ENCODE peak calls at places on chromosome 12, in five cellular contexts. M, S, I, Q and O are unnamed samples.

GRCh38 chr12:19018302-19018980 is 111.1 kb upstream of the PLEKHA5 start:
- DNase-seq in M (peak), Q (no peak), S (no peak), I (peak), O (peak)

GRCh38 chr12:50317198-50317597 is 33.9 kb upstream of the LIMA1 start:
- DNase-seq in S (no peak), Q (no peak), I (no peak), M (no peak), O (no peak)

GRCh38 chr12:2547273-2548044 is 247.3 kb upstream of the FKBP4 start:
- DNase-seq in Q (no peak), M (no peak), S (no peak), I (no peak), O (no peak)

GRCh38 chr12:97404093-97404492 is 58.5 kb upstream of the RMST start:
- DNase-seq in I (no peak), Q (no peak), S (no peak), M (no peak), O (no peak)

GRCh38 chr12:195191-195590 is 18.8 kb downstream of the SLC6A12 start:
- DNase-seq in M (no peak), S (no peak), I (no peak), Q (no peak), O (no peak)

GRCh38 chr12:28574746-28575592 is 384.7 kb downstream of the CCDC91 start:
- DNase-seq in S (no peak), M (no peak), I (no peak), Q (no peak), O (no peak)

GRCh38 chr12:8995021-8995775 is 5.9 kb downstream of the KLRG1 start:
- DNase-seq in M (no peak), S (no peak), Q (no peak), I (no peak), O (no peak)

GRCh38 chr12:50569876-50570275 is 65.1 kb downstream of the DIP2B start:
- DNase-seq in Q (no peak), I (peak), M (no peak), S (no peak), O (no peak)

GRCh38 chr12:5232826-5233500 is 189.3 kb downstream of the KCNA5 start:
- DNase-seq in S (no peak), M (no peak), Q (no peak), I (no peak), O (no peak)

GRCh38 chr12:45725631-45726593 is 3.6 kb upstream of the ARID2 start:
- DNase-seq in M (peak), I (peak), S (no peak), Q (peak), O (peak)

GRCh38 chr12:108798551-108799221 is 58.7 kb downstream of the SSH1 start:
- DNase-seq in I (peak), S (peak), M (peak), Q (no peak), O (peak)

GRCh38 chr12:8698132-8698829 is 490 bp downstream of the RIMKLB start:
- DNase-seq in I (peak), S (peak), Q (peak), M (peak), O (peak)

GRCh38 chr12:31259136-31259881 is 66.6 kb downstream of the SINHCAF start:
- DNase-seq in Q (no peak), S (no peak), I (peak), M (no peak), O (no peak)

GRCh38 chr12:128844031-128844635 is 9.1 kb upstream of the GLT1D1 start:
- DNase-seq in S (no peak), I (no peak), M (no peak), Q (no peak), O (no peak)

GRCh38 chr12:97169922-97170321 is 262.9 kb downstream of the NEDD1 start:
- DNase-seq in Q (no peak), S (no peak), I (no peak), M (no peak), O (no peak)

GRCh38 chr12:69904761-69905160 is 79.7 kb downstream of the MYRFL start:
- DNase-seq in S (no peak), Q (no peak), I (peak), M (peak), O (no peak)

GRCh38 chr12:32240833-32241232 is 134.2 kb downstream of the BICD1 start:
- DNase-seq in Q (no peak), I (peak), S (no peak), M (peak), O (peak)

GRCh38 chr12:130090564-130090963 is 71.7 kb upstream of the FZD10 start:
- DNase-seq in Q (no peak), M (no peak), I (no peak), S (no peak), O (no peak)

GRCh38 chr12:88468546-88468945 is 111.7 kb downstream of the KITLG start:
- DNase-seq in I (peak), S (no peak), Q (no peak), M (no peak), O (no peak)

GRCh38 chr12:116759783-116760581 is 21.9 kb downstream of the RNFT2 start:
- DNase-seq in M (no peak), I (no peak), S (no peak), Q (no peak), O (no peak)

GRCh38 chr12:102427542-102427923 is 52.8 kb downstream of the IGF1 start:
- DNase-seq in Q (no peak), M (no peak), I (no peak), S (peak), O (no peak)

GRCh38 chr12:121939190-121939589 is 20.8 kb downstream of the CFAP251 start:
- DNase-seq in Q (peak), S (no peak), M (no peak), I (peak), O (peak)

GRCh38 chr12:47361389-47362031 is 281.8 kb upstream of the AMIGO2 start:
- DNase-seq in Q (no peak), I (no peak), S (peak), M (no peak), O (peak)

GRCh38 chr12:69534389-69534822 is 50.9 kb upstream of the CCT2 start:
- DNase-seq in M (peak), I (peak), S (peak), Q (peak), O (peak)

GRCh38 chr12:27463826-27464554 is 17.5 kb downstream of the SMCO2 start:
- DNase-seq in I (peak), S (peak), Q (no peak), M (no peak), O (no peak)

GRCh38 chr12:39380090-39380489 is 62.8 kb downstream of the KIF21A start:
- DNase-seq in M (no peak), Q (no peak), S (no peak), I (no peak), O (no peak)

GRCh38 chr12:39375206-39375808 is 67.6 kb downstream of the KIF21A start:
- DNase-seq in Q (no peak), I (peak), S (no peak), M (peak), O (peak)

GRCh38 chr12:39372929-39373328 is 70.0 kb downstream of the KIF21A start:
- DNase-seq in Q (no peak), I (no peak), M (peak), S (no peak), O (peak)

GRCh38 chr12:39383064-39383552 is 59.8 kb downstream of the KIF21A start:
- DNase-seq in Q (no peak), M (no peak), I (no peak), S (no peak), O (no peak)

GRCh38 chr12:39378346-39378745 is 64.6 kb downstream of the KIF21A start:
- DNase-seq in Q (no peak), M (no peak), S (no peak), I (no peak), O (no peak)
- TF ChIP-seq CTCF in Q (no peak), M (no peak), S (no peak), I (no peak), O (no peak)

GRCh38 chr12:71731439-71732356 is 23.0 kb upstream of the RAB21 start:
- DNase-seq in S (no peak), I (peak), Q (peak), M (peak), O (no peak)
- TF ChIP-seq CTCF in S (no peak), I (no peak), Q (no peak), M (no peak), O (no peak)

GRCh38 chr12:57726884-57727757 is 11.4 kb downstream of the AGAP2 start:
- DNase-seq in S (no peak), Q (peak), M (peak), I (peak), O (no peak)
- TF ChIP-seq CTCF in S (no peak), Q (peak), M (peak), I (peak), O (peak)

DNA sequence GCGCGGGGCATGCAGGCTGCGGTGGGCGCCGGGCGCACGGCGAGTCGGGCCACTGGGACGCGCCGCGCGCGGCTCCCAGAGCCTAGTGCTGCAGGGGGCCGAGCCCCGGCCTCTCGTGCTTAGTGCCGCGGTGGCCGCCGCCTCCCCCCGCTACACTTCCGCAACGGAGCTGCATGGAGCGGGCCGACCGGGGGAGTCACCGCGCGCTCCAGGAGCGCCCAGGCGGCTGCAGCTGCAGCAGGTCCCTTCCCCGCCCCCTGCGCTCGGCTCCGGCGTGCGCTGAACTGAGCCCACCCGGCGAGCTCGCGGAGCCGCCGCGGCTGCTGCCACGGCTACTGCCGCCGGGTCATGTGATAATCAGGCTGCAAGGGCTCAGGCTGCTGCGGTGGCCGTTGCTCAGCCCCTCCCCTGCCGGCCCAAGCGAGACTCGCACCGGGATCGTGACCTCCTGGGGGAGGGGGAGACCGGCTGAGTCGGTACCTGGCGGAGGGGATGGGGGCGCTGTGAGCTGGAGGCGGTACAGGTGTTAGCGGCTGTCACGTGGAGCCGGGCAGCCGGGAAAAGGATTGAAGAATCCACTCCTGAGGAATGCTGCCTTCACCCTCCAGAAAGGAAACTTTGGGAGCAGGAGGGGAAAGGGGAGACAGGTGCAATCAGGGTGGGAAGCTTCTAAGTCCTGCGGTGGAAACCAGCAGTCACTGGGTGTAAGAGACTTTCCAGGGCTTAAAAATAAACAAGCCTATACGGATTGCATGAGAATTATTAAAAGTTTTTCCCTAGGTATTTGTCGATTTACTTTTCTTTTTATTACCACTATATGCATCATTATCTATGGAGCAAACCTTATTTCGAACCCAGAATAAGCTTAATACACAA is at the start of gene PPM1H:
- DNase-seq in I (no peak), M (peak), S (peak), Q (peak), O (peak)
- TF ChIP-seq CTCF in I (no peak), M (peak), S (no peak), Q (peak), O (peak)

GRCh38 chr12:67702136-67702535 is 53.6 kb downstream of the DYRK2 start:
- DNase-seq in Q (no peak), S (no peak), M (no peak), I (no peak), O (no peak)
- TF ChIP-seq CTCF in Q (no peak), S (no peak), M (no peak), I (no peak), O (no peak)